ENCODE peak calls at places on chromosomes 1 and 21, in six cellular contexts. One of them, this sample, is unnamed.
A peak's percentile ranks its signal among the peaks of the same experiment; 100 is the strongest.

GRCh38 chr1:180192172-180192571 is 37.5 kb downstream of the QSOX1 start:
- DNase-seq in K562: no peak
- DNase-seq in transverse colon: no peak
- DNase-seq in body of pancreas: no peak
- DNase-seq in right lobe of liver: no peak
- DNase-seq in ovary: no peak
- DNase-seq in this sample: no peak

GRCh38 chr1:3485016-3485415 is 30.6 kb downstream of the ARHGEF16 start:
- DNase-seq in K562: no peak
- DNase-seq in transverse colon: no peak
- DNase-seq in right lobe of liver: no peak
- DNase-seq in body of pancreas: no peak
- DNase-seq in ovary: no peak
- DNase-seq in this sample: no peak

GRCh38 chr1:103496014-103496635 is 29.4 kb upstream of the RNPC3 start:
- DNase-seq in ovary: no peak
- DNase-seq in body of pancreas: no peak
- DNase-seq in K562: no peak
- DNase-seq in right lobe of liver: no peak
- DNase-seq in transverse colon: no peak
- DNase-seq in this sample: no peak

GRCh38 chr1:72485786-72486185 is 203.4 kb upstream of the NEGR1 start:
- DNase-seq in K562: no peak
- DNase-seq in body of pancreas: no peak
- DNase-seq in transverse colon: no peak
- DNase-seq in ovary: no peak
- DNase-seq in right lobe of liver: no peak
- DNase-seq in this sample: no peak

GRCh38 chr1:209486861-209487260 is 96.7 kb upstream of the CAMK1G start:
- DNase-seq in body of pancreas: no peak
- DNase-seq in K562: no peak
- DNase-seq in transverse colon: no peak
- DNase-seq in right lobe of liver: no peak
- DNase-seq in ovary: no peak
- DNase-seq in this sample: no peak

GRCh38 chr1:103254691-103255090 is 146.4 kb upstream of the COL11A1 start:
- DNase-seq in K562: no peak
- DNase-seq in body of pancreas: no peak
- DNase-seq in transverse colon: no peak
- DNase-seq in right lobe of liver: no peak
- DNase-seq in ovary: no peak
- DNase-seq in this sample: no peak

GRCh38 chr1:188782220-188782841 is 1695.3 kb downstream of the BRINP3 start:
- DNase-seq in K562: peak; percentile 14
- DNase-seq in body of pancreas: peak; percentile 32
- DNase-seq in transverse colon: no peak
- DNase-seq in right lobe of liver: peak; percentile 43
- DNase-seq in ovary: no peak
- DNase-seq in this sample: no peak

GRCh38 chr21:42098957-42099547 is 27.9 kb downstream of the UMODL1 start:
- DNase-seq in ovary: no peak
- DNase-seq in right lobe of liver: no peak
- DNase-seq in body of pancreas: no peak
- DNase-seq in K562: no peak
- DNase-seq in transverse colon: no peak
- DNase-seq in this sample: no peak

GRCh38 chr1:6348511-6349191 is 44.9 kb downstream of the ACOT7 start:
- DNase-seq in body of pancreas: no peak
- DNase-seq in right lobe of liver: no peak
- DNase-seq in K562: no peak
- DNase-seq in ovary: no peak
- DNase-seq in transverse colon: peak; percentile 43
- DNase-seq in this sample: no peak

GRCh38 chr1:26858160-26858559 is 4.8 kb upstream of the SFN start:
- DNase-seq in body of pancreas: no peak
- DNase-seq in right lobe of liver: no peak
- DNase-seq in ovary: no peak
- DNase-seq in transverse colon: no peak
- DNase-seq in K562: no peak
- DNase-seq in this sample: no peak

GRCh38 chr21:31191553-31191952 is 152.5 kb downstream of the TIAM1 start:
- DNase-seq in transverse colon: no peak
- DNase-seq in body of pancreas: no peak
- DNase-seq in right lobe of liver: no peak
- DNase-seq in ovary: no peak
- DNase-seq in K562: no peak
- DNase-seq in this sample: no peak

GRCh38 chr1:55214903-55215193 is 316 bp downstream of the USP24 start:
- DNase-seq in ovary: peak; percentile 38
- DNase-seq in K562: no peak
- DNase-seq in body of pancreas: peak; percentile 55
- DNase-seq in right lobe of liver: no peak
- DNase-seq in transverse colon: peak; percentile 19
- DNase-seq in this sample: peak; percentile 76

GRCh38 chr1:5959667-5960230 is 32.5 kb downstream of the NPHP4 start:
- DNase-seq in K562: no peak
- DNase-seq in right lobe of liver: no peak
- DNase-seq in body of pancreas: no peak
- DNase-seq in ovary: no peak
- DNase-seq in transverse colon: no peak
- DNase-seq in this sample: no peak

GRCh38 chr1:246284021-246284420 is 223.1 kb downstream of the SMYD3 start:
- DNase-seq in transverse colon: no peak
- DNase-seq in ovary: no peak
- DNase-seq in right lobe of liver: no peak
- DNase-seq in K562: no peak
- DNase-seq in body of pancreas: no peak
- DNase-seq in this sample: no peak

GRCh38 chr1:212228591-212229119 is 56.6 kb upstream of the PPP2R5A start:
- DNase-seq in right lobe of liver: peak; percentile 92
- DNase-seq in ovary: no peak
- DNase-seq in K562: no peak
- DNase-seq in body of pancreas: peak; percentile 85
- DNase-seq in transverse colon: no peak
- DNase-seq in this sample: no peak

GRCh38 chr1:30514945-30515344 is 208.4 kb downstream of the MATN1 start:
- DNase-seq in ovary: no peak
- DNase-seq in body of pancreas: no peak
- DNase-seq in transverse colon: no peak
- DNase-seq in right lobe of liver: no peak
- DNase-seq in K562: no peak
- DNase-seq in this sample: no peak

GRCh38 chr1:30518186-30518585 is 205.2 kb downstream of the MATN1 start:
- DNase-seq in transverse colon: no peak
- DNase-seq in ovary: no peak
- DNase-seq in K562: no peak
- DNase-seq in body of pancreas: no peak
- DNase-seq in right lobe of liver: peak; percentile 19
- DNase-seq in this sample: no peak

GRCh38 chr1:30514137-30514654 is 209.2 kb downstream of the MATN1 start:
- DNase-seq in right lobe of liver: peak; percentile 29
- DNase-seq in transverse colon: no peak
- DNase-seq in body of pancreas: no peak
- DNase-seq in ovary: no peak
- DNase-seq in K562: no peak
- DNase-seq in this sample: no peak

GRCh38 chr1:30516505-30516858 is 206.9 kb downstream of the MATN1 start:
- DNase-seq in right lobe of liver: peak; percentile 13
- DNase-seq in transverse colon: no peak
- DNase-seq in body of pancreas: no peak
- DNase-seq in ovary: no peak
- DNase-seq in K562: no peak
- DNase-seq in this sample: no peak

GRCh38 chr1:30515746-30516504 is 207.5 kb downstream of the MATN1 start:
- DNase-seq in K562: no peak
- DNase-seq in body of pancreas: no peak
- DNase-seq in ovary: no peak
- DNase-seq in right lobe of liver: peak; percentile 20
- DNase-seq in transverse colon: no peak
- DNase-seq in this sample: no peak
- H3K4me1 ChIP-seq in K562: no peaks in the 10 kb centered on the region
- H3K4me1 ChIP-seq in body of pancreas: no peaks in the 10 kb centered on the region
- H3K4me1 ChIP-seq in ovary: no peaks in the 10 kb centered on the region
- H3K4me1 ChIP-seq in right lobe of liver: no peaks in the 10 kb centered on the region
- H3K4me1 ChIP-seq in transverse colon: no peaks in the 10 kb centered on the region
- H3K4me1 ChIP-seq in this sample: no peaks in the 10 kb centered on the region

GRCh38 chr1:182957902-182958395 is 5.0 kb upstream of the SHCBP1L start:
- DNase-seq in ovary: no peak
- DNase-seq in transverse colon: no peak
- DNase-seq in right lobe of liver: no peak
- DNase-seq in body of pancreas: no peak
- DNase-seq in K562: no peak
- DNase-seq in this sample: no peak

GRCh38 chr1:182965861-182966260 is 12.9 kb upstream of the SHCBP1L start:
- DNase-seq in transverse colon: no peak
- DNase-seq in right lobe of liver: no peak
- DNase-seq in body of pancreas: no peak
- DNase-seq in ovary: no peak
- DNase-seq in K562: no peak
- DNase-seq in this sample: no peak

GRCh38 chr1:182965096-182965495 is 12.1 kb upstream of the SHCBP1L start:
- DNase-seq in body of pancreas: no peak
- DNase-seq in K562: no peak
- DNase-seq in right lobe of liver: no peak
- DNase-seq in transverse colon: no peak
- DNase-seq in ovary: no peak
- DNase-seq in this sample: no peak

GRCh38 chr1:182960046-182960445 is 7.1 kb upstream of the SHCBP1L start:
- DNase-seq in body of pancreas: no peak
- DNase-seq in K562: no peak
- DNase-seq in transverse colon: no peak
- DNase-seq in right lobe of liver: no peak
- DNase-seq in ovary: no peak
- DNase-seq in this sample: no peak

GRCh38 chr1:182962554-182963115 is 9.7 kb upstream of the SHCBP1L start:
- DNase-seq in K562: peak; percentile 89
- DNase-seq in body of pancreas: peak; percentile 73
- DNase-seq in right lobe of liver: peak; percentile 74
- DNase-seq in transverse colon: peak; percentile 81
- DNase-seq in ovary: peak; percentile 72
- DNase-seq in this sample: peak; percentile 69
- TF ChIP-seq POLR2A in K562: no peak
- TF ChIP-seq POLR2A in body of pancreas: peak; percentile 28
- TF ChIP-seq POLR2A in right lobe of liver: no peak
- TF ChIP-seq POLR2A in transverse colon: no peak
- TF ChIP-seq POLR2A in ovary: peak; percentile 37
- TF ChIP-seq POLR2A in this sample: peak; percentile 67

GRCh38 chr1:38287036-38287435 is 240.4 kb upstream of the POU3F1 start:
- DNase-seq in right lobe of liver: no peak
- DNase-seq in body of pancreas: no peak
- DNase-seq in K562: no peak
- DNase-seq in transverse colon: no peak
- DNase-seq in ovary: no peak
- DNase-seq in this sample: no peak

GRCh38 chr1:38289034-38289433 is 242.4 kb upstream of the POU3F1 start:
- DNase-seq in ovary: no peak
- DNase-seq in K562: no peak
- DNase-seq in body of pancreas: no peak
- DNase-seq in transverse colon: no peak
- DNase-seq in right lobe of liver: no peak
- DNase-seq in this sample: no peak

GRCh38 chr1:38284953-38285352 is 238.4 kb upstream of the POU3F1 start:
- DNase-seq in ovary: no peak
- DNase-seq in transverse colon: no peak
- DNase-seq in K562: no peak
- DNase-seq in right lobe of liver: peak; percentile 56
- DNase-seq in body of pancreas: no peak
- DNase-seq in this sample: peak; percentile 30

GRCh38 chr1:38285807-38286530 is 239.4 kb upstream of the POU3F1 start:
- DNase-seq in body of pancreas: no peak
- DNase-seq in transverse colon: no peak
- DNase-seq in ovary: no peak
- DNase-seq in K562: no peak
- DNase-seq in right lobe of liver: no peak
- DNase-seq in this sample: no peak

DNA sequence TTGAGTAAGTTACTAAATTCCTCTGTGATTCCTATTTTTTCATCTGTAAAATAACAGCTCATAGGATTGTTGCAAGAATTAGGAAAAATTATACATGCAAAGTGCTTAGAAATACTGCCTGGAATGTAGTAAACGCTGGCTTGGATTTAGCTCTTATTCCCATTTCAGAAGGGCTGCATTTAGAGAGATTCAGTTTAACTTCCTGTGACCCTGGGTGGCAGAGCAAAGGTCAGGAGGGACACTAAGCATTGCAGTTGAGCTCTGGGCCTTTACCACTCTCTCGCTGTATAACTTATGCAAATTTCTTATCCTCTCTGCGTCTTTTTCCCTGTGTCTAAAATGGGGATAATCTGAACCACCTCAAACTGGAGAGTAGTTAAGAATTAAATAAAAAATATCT is 241.0 kb upstream of the POU3F1 start:
- DNase-seq in body of pancreas: no peak
- DNase-seq in right lobe of liver: no peak
- DNase-seq in ovary: no peak
- DNase-seq in transverse colon: no peak
- DNase-seq in K562: no peak
- DNase-seq in this sample: no peak
- H3K4me1 ChIP-seq in body of pancreas: peaks cover 6% of the 10 kb centered on the region
- H3K4me1 ChIP-seq in right lobe of liver: peaks cover 6% of the 10 kb centered on the region
- H3K4me1 ChIP-seq in ovary: no peaks in the 10 kb centered on the region
- H3K4me1 ChIP-seq in transverse colon: no peaks in the 10 kb centered on the region
- H3K4me1 ChIP-seq in K562: peaks cover 10% of the 10 kb centered on the region
- H3K4me1 ChIP-seq in this sample: no peaks in the 10 kb centered on the region

GRCh38 chr1:42430751-42431150 is 25.1 kb downstream of the ZMYND12 start:
- DNase-seq in body of pancreas: no peak
- DNase-seq in ovary: no peak
- DNase-seq in K562: no peak
- DNase-seq in transverse colon: no peak
- DNase-seq in right lobe of liver: no peak
- DNase-seq in this sample: no peak

GRCh38 chr1:42424201-42424600 is 31.6 kb downstream of the ZMYND12 start:
- DNase-seq in transverse colon: no peak
- DNase-seq in right lobe of liver: no peak
- DNase-seq in ovary: no peak
- DNase-seq in K562: no peak
- DNase-seq in body of pancreas: no peak
- DNase-seq in this sample: no peak

GRCh38 chr1:42430286-42430685 is 25.5 kb downstream of the ZMYND12 start:
- DNase-seq in ovary: no peak
- DNase-seq in K562: no peak
- DNase-seq in transverse colon: no peak
- DNase-seq in body of pancreas: no peak
- DNase-seq in right lobe of liver: no peak
- DNase-seq in this sample: no peak

GRCh38 chr1:42429623-42430022 is 26.2 kb downstream of the ZMYND12 start:
- DNase-seq in K562: no peak
- DNase-seq in right lobe of liver: no peak
- DNase-seq in ovary: no peak
- DNase-seq in transverse colon: no peak
- DNase-seq in body of pancreas: no peak
- DNase-seq in this sample: no peak

DNA sequence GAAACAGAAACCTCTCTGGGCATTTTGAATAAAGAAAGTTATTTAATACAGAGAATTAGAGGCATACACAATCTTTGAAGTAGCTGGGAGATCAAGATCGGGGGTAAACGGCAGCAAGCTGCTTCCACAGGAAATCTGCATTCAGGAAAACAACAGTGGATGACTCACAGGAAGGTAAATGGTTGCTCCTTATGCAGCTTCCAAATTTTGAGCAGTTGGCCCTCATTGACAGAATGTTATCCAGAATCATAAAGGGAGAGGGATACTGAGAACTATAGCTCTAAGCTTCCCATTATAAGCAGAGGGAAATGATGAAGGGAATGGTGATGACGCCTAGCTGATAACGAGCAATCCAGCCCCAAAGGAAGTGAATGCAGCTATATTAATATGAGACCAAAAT is 28.6 kb downstream of the ZMYND12 start:
- DNase-seq in transverse colon: no peak
- DNase-seq in body of pancreas: no peak
- DNase-seq in right lobe of liver: no peak
- DNase-seq in K562: no peak
- DNase-seq in ovary: no peak
- DNase-seq in this sample: no peak
- TF ChIP-seq POLR2A in transverse colon: no peak
- TF ChIP-seq POLR2A in body of pancreas: no peak
- TF ChIP-seq POLR2A in right lobe of liver: no peak
- TF ChIP-seq POLR2A in K562: no peak
- TF ChIP-seq POLR2A in ovary: no peak
- TF ChIP-seq POLR2A in this sample: no peak